ENCODE peak calls at places on chromosomes 13 and 19, in eight cellular contexts. D is brain microvascular endothelial cell, F is IMR-90, H is adrenal gland, U is cardiac fibroblast, P is uterus, N is thyroid gland, W is upper lobe of right lung. M is an unnamed sample.

GRCh38 chr13:20127563-20128458 is 33.0 kb downstream of the GJA3 start:
- DNase-seq in D (no peak), F (peak), H (peak), U (peak), P (peak), N (peak), W (peak), M (no peak)

GRCh38 chr19:41235480-41235879 is 16.5 kb downstream of the AXL start:
- DNase-seq in D (no peak), F (no peak), H (no peak), U (no peak), P (no peak), N (no peak), W (no peak), M (no peak)

GRCh38 chr19:4284176-4284958 is 5.3 kb downstream of the SHD start:
- DNase-seq in D (peak), F (no peak), H (no peak), U (no peak), P (no peak), N (no peak), W (no peak), M (no peak)

GRCh38 chr13:51614350-51614786 is 30.1 kb downstream of the WDFY2 start:
- DNase-seq in D (no peak), F (no peak), H (peak), U (no peak), P (no peak), N (no peak), W (no peak), M (no peak)

GRCh38 chr13:71033026-71033425 is 834.0 kb downstream of the DACH1 start:
- DNase-seq in D (no peak), F (no peak), H (no peak), U (no peak), P (no peak), N (no peak), W (no peak), M (no peak)

GRCh38 chr13:113862191-113862765 is 1.6 kb downstream of the GAS6 start:
- DNase-seq in D (no peak), F (peak), H (peak), U (no peak), P (peak), N (no peak), W (no peak), M (no peak)

GRCh38 chr19:9362905-9363304 is at the start of gene ZNF177:
- DNase-seq in D (peak), F (no peak), H (no peak), U (peak), P (no peak), N (no peak), W (no peak), M (no peak)

GRCh38 chr13:37899753-37900152 is 30.2 kb upstream of the TRPC4 start:
- DNase-seq in D (no peak), F (no peak), H (no peak), U (no peak), P (no peak), N (no peak), W (no peak), M (no peak)

GRCh38 chr13:40813662-40814454 is 24.4 kb downstream of the SLC25A15 start:
- DNase-seq in D (peak), F (peak), H (no peak), U (peak), P (no peak), N (no peak), W (no peak), M (no peak)

GRCh38 chr13:98214707-98215106 is 37.6 kb upstream of the RNF113B start:
- DNase-seq in D (no peak), F (no peak), H (no peak), U (no peak), P (no peak), N (peak), W (no peak), M (no peak)

GRCh38 chr13:100566543-100566942 is 22.0 kb downstream of the GGACT start:
- DNase-seq in D (no peak), F (peak), H (no peak), U (peak), P (no peak), N (no peak), W (no peak), M (no peak)

GRCh38 chr19:35264281-35265125 is 4.3 kb upstream of the USF2 start:
- DNase-seq in D (no peak), F (no peak), H (peak), U (no peak), P (peak), N (no peak), W (peak), M (peak)

GRCh38 chr19:16944626-16945363 is 56.0 kb downstream of the F2RL3 start:
- DNase-seq in D (no peak), F (no peak), H (no peak), U (no peak), P (no peak), N (no peak), W (no peak), M (no peak)

GRCh38 chr19:4337906-4338440 is 654 bp downstream of the STAP2 start:
- DNase-seq in D (no peak), F (no peak), H (no peak), U (peak), P (no peak), N (peak), W (no peak), M (no peak)

GRCh38 chr13:24680258-24680920 is at the start of gene ATP12A:
- DNase-seq in D (no peak), F (no peak), H (no peak), U (no peak), P (no peak), N (peak), W (no peak), M (no peak)

GRCh38 chr13:110479215-110479545 is 82.3 kb downstream of the RAB20 start:
- DNase-seq in D (no peak), F (no peak), H (no peak), U (no peak), P (no peak), N (no peak), W (no peak), M (no peak)

GRCh38 chr19:5049561-5049960 is 80.6 kb downstream of the KDM4B start:
- DNase-seq in D (no peak), F (no peak), H (peak), U (no peak), P (no peak), N (no peak), W (no peak), M (no peak)

GRCh38 chr13:110559429-110559943 is 2.0 kb downstream of the RAB20 start:
- DNase-seq in D (peak), F (peak), H (peak), U (peak), P (no peak), N (peak), W (peak), M (no peak)

GRCh38 chr19:52170863-52171320 is 529 bp downstream of the ZNF836 start:
- DNase-seq in D (no peak), F (no peak), H (no peak), U (no peak), P (peak), N (peak), W (peak), M (no peak)

GRCh38 chr19:35066121-35066520 is 24.6 kb downstream of the HPN start:
- DNase-seq in D (no peak), F (no peak), H (no peak), U (no peak), P (no peak), N (no peak), W (no peak), M (no peak)

GRCh38 chr13:24906268-24906667 is 142.3 kb downstream of the RNF17 start:
- DNase-seq in D (no peak), F (no peak), H (no peak), U (no peak), P (no peak), N (no peak), W (no peak), M (no peak)

GRCh38 chr19:17777840-17778620 is 16.9 kb upstream of the B3GNT3 start:
- DNase-seq in D (peak), F (peak), H (peak), U (peak), P (peak), N (no peak), W (peak), M (no peak)

GRCh38 chr13:34372581-34372980 is 554.6 kb downstream of the RFC3 start:
- DNase-seq in D (no peak), F (no peak), H (peak), U (no peak), P (no peak), N (no peak), W (no peak), M (no peak)

GRCh38 chr19:31344403-31344802 is 4.8 kb downstream of the TSHZ3 start:
- DNase-seq in D (no peak), F (no peak), H (no peak), U (no peak), P (no peak), N (peak), W (no peak), M (no peak)

GRCh38 chr13:97768134-97768533 is 185.3 kb upstream of the IPO5 start:
- DNase-seq in D (no peak), F (no peak), H (no peak), U (no peak), P (no peak), N (no peak), W (no peak), M (no peak)

GRCh38 chr13:78603240-78603947 is at the start of gene POU4F1:
- DNase-seq in D (no peak), F (peak), H (no peak), U (no peak), P (no peak), N (peak), W (no peak), M (peak)

GRCh38 chr19:55855160-55855559 is 18.8 kb downstream of the NLRP4 start:
- DNase-seq in D (no peak), F (no peak), H (no peak), U (no peak), P (no peak), N (no peak), W (no peak), M (no peak)

GRCh38 chr19:49153167-49153809 is 1.9 kb downstream of the HRC start:
- DNase-seq in D (no peak), F (no peak), H (no peak), U (no peak), P (no peak), N (no peak), W (no peak), M (no peak)

GRCh38 chr13:105031306-105031705 is 1504.2 kb downstream of the EFNB2 start:
- DNase-seq in D (no peak), F (no peak), H (no peak), U (no peak), P (no peak), N (no peak), W (no peak), M (no peak)

GRCh38 chr19:49704888-49705642 is 14.1 kb downstream of the CPT1C start:
- DNase-seq in D (no peak), F (no peak), H (no peak), U (no peak), P (no peak), N (no peak), W (no peak), M (no peak)

GRCh38 chr13:42794572-42795275 is 13.3 kb downstream of the FAM216B start:
- DNase-seq in D (no peak), F (no peak), H (no peak), U (no peak), P (no peak), N (no peak), W (no peak), M (no peak)

GRCh38 chr13:51912091-51912490 is 50.3 kb downstream of the CCDC70 start:
- DNase-seq in D (no peak), F (no peak), H (no peak), U (no peak), P (no peak), N (peak), W (no peak), M (no peak)

GRCh38 chr19:3363841-3364500 is 2.4 kb upstream of the NFIC start:
- DNase-seq in D (no peak), F (no peak), H (no peak), U (no peak), P (no peak), N (no peak), W (no peak), M (no peak)

GRCh38 chr19:58003153-58003828 is 671 bp upstream of the ZNF606 start:
- DNase-seq in D (no peak), F (no peak), H (no peak), U (peak), P (no peak), N (peak), W (no peak), M (no peak)

GRCh38 chr19:18833849-18834643 is 2.3 kb downstream of the UPF1 start:
- DNase-seq in D (no peak), F (no peak), H (no peak), U (no peak), P (no peak), N (peak), W (no peak), M (no peak)

GRCh38 chr13:30676672-30677071 is 58.7 kb upstream of the ALOX5AP start:
- DNase-seq in D (no peak), F (peak), H (no peak), U (peak), P (no peak), N (no peak), W (no peak), M (no peak)
- TF ChIP-seq CTCF in D (peak), F (peak), H (no peak), U (peak), P (peak), N (no peak), W (no peak), M (peak)

GRCh38 chr19:29665215-29665825 is at the start of gene PLEKHF1:
- DNase-seq in D (peak), F (peak), H (peak), U (peak), P (peak), N (peak), W (peak), M (no peak)
- TF ChIP-seq CTCF in D (no peak), F (no peak), H (no peak), U (no peak), P (no peak), N (no peak), W (no peak), M (peak)

GRCh38 chr19:39032164-39032918 is at the start of gene FBXO27:
- DNase-seq in D (no peak), F (no peak), H (no peak), U (peak), P (no peak), N (peak), W (peak), M (peak)

GRCh38 chr19:39037194-39037593 is 4.8 kb upstream of the FBXO27 start:
- DNase-seq in D (no peak), F (no peak), H (no peak), U (no peak), P (no peak), N (no peak), W (no peak), M (no peak)

GRCh38 chr19:39038098-39038497 is 5.7 kb upstream of the FBXO27 start:
- DNase-seq in D (peak), F (peak), H (no peak), U (peak), P (peak), N (peak), W (peak), M (no peak)
- TF ChIP-seq CTCF in D (peak), F (peak), H (no peak), U (peak), P (no peak), N (no peak), W (peak), M (peak)

DNA sequence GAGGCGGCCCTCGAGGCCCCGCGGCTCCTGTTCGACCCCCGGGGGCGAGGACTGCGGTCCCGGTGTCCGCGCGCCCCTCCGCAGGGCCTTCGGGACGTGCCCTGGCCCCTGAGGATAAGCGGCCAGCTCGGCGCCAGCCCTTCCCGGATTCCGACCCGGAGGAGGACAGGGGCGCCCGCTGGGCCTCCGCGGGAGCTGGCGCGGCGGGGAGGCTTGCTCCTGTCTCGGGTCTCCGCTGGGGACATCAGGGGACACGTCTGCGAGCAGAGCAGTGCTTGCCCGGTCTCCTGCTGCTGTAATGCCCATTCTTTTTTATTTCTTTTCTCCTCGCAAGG is 828 bp downstream of the B3GLCT start:
- DNase-seq in D (peak), F (no peak), H (peak), U (peak), P (peak), N (peak), W (peak), M (no peak)
- TF ChIP-seq CTCF in D (no peak), F (no peak), H (no peak), U (no peak), P (no peak), N (no peak), W (no peak), M (no peak)

GRCh38 chr13:28550721-28551497 is 56.0 kb upstream of the FLT1 start:
- DNase-seq in D (no peak), F (no peak), H (no peak), U (no peak), P (no peak), N (no peak), W (no peak), M (no peak)

GRCh38 chr13:28545583-28546333 is 50.8 kb upstream of the FLT1 start:
- DNase-seq in D (no peak), F (no peak), H (no peak), U (no peak), P (no peak), N (no peak), W (no peak), M (no peak)

GRCh38 chr13:28551498-28551895 is 56.6 kb upstream of the FLT1 start:
- DNase-seq in D (no peak), F (no peak), H (no peak), U (no peak), P (no peak), N (no peak), W (no peak), M (no peak)

GRCh38 chr13:28548468-28548867 is 53.5 kb upstream of the FLT1 start:
- DNase-seq in D (no peak), F (no peak), H (no peak), U (no peak), P (no peak), N (no peak), W (no peak), M (no peak)

DNA sequence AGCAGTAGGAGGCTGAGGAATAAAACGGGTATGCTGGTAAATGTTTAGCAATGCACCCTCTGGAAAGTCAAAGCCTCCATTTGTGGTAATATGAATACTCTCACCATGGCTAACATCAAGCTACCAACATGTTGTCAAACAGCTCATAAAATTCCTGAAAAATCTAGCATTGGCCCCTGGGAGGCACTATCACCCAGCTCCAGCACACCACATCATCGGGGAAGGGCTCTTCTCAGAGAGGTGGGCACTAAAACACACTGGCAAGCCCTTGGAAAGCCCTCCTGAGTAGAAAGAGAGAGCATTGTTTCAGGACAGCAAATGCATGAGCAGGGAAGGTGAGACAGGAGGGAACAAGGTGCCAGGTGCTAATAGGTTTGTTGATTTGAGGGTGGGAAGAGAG is 53.9 kb upstream of the FLT1 start:
- DNase-seq in D (no peak), F (no peak), H (no peak), U (no peak), P (no peak), N (no peak), W (no peak), M (no peak)
- TF ChIP-seq CTCF in D (peak), F (peak), H (no peak), U (no peak), P (no peak), N (peak), W (no peak), M (peak)

DNA sequence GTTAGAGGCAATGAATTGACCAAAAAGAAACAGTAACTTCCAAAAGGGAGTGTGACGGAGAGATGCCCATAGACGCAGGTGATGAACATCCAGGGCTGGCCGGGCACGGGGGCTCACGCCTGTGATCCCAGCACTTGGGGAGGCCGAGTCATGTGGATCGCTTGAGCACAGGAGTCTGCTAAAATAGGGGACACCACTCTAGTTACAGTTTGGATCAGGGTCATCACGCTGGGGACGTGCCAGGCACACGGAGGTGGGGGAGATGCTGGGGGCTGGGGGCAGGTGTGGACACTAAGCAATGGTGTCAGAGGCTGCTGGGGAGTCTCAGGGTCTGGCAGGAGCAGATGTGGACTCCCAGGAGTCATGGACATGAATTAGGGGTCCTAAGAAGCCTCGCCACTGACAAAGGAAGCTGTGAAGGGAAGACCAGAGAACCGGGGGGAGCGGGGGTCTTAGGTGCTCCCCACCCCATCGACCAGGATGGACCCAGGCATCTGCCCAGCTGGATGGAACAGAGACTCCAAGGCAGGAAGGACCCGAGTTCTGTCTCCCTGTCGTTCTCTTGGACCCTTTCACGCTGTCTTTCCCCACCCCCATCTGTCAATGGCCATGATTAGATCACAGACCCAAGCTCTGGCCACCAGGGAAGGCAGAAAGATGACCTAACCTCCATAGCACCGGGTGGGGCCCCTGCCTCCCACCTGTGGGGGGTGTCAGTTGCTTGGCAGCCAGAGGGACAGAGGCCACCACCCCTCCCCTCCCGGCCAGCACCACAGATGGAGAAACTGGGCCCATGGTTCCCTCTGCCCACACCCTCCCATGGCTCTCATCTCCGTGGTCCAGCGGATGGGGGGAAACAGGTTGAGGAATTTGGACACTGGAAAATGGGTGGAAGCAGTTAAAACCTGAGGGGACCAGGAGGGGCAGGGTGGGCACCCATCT is 19.6 kb downstream of the CCDC8 start:
- DNase-seq in D (no peak), F (no peak), H (no peak), U (no peak), P (no peak), N (no peak), W (peak), M (peak)
- TF ChIP-seq CTCF in D (no peak), F (no peak), H (no peak), U (no peak), P (no peak), N (no peak), W (no peak), M (no peak)